ENCODE peak calls at places on chromosomes 4 and X, in five cellular contexts. F is cardiac fibroblast, U is astrocyte of the cerebellum, C is mucosa of descending colon, Z is GM12865. Y is an unnamed sample.

GRCh38 chrX:34778961-34779360 is 121.9 kb upstream of the TMEM47 start:
- DNase-seq in F (peak), U (no peak), C (no peak), Z (no peak), Y (peak)

GRCh38 chr4:40621592-40622512 is 7.8 kb downstream of the RBM47 start:
- DNase-seq in F (peak), U (peak), C (peak), Z (peak), Y (peak)

GRCh38 chrX:19291086-19291485 is 52.6 kb upstream of the PDHA1 start:
- DNase-seq in F (no peak), U (no peak), C (no peak), Z (no peak), Y (no peak)

GRCh38 chrX:136209016-136209738 is 42.0 kb downstream of the MAP7D3 start:
- DNase-seq in F (peak), U (peak), C (peak), Z (peak), Y (peak)

GRCh38 chr4:180335571-180335970 is 1907.6 kb upstream of the TENM3 start:
- DNase-seq in F (no peak), U (no peak), C (no peak), Z (no peak), Y (no peak)

GRCh38 chrX:135396566-135396965 is 25.2 kb upstream of the SMIM10L2A start:
- DNase-seq in F (no peak), U (no peak), C (no peak), Z (no peak), Y (no peak)

GRCh38 chrX:104432321-104432720 is 133.7 kb upstream of the IL1RAPL2 start:
- DNase-seq in F (no peak), U (no peak), C (no peak), Z (no peak), Y (peak)

GRCh38 chrX:149877157-149877556 is 3.8 kb upstream of the MAGEA8 start:
- DNase-seq in F (no peak), U (no peak), C (no peak), Z (no peak), Y (no peak)

GRCh38 chr4:101065346-101065745 is 282.0 kb downstream of the PPP3CA start:
- DNase-seq in F (no peak), U (no peak), C (no peak), Z (no peak), Y (no peak)

GRCh38 chrX:56751071-56751470 is 22.0 kb downstream of the NBDY start:
- DNase-seq in F (no peak), U (no peak), C (no peak), Z (no peak), Y (no peak)

GRCh38 chr4:1329408-1330371 is 17.3 kb upstream of the UVSSA start:
- DNase-seq in F (no peak), U (no peak), C (peak), Z (no peak), Y (peak)

GRCh38 chrX:1433646-1434357 is 18.9 kb downstream of the ASMTL start:
- DNase-seq in F (no peak), U (no peak), C (peak), Z (no peak), Y (no peak)

GRCh38 chrX:144637731-144638130 is 609.6 kb upstream of the SPANXN1 start:
- DNase-seq in F (no peak), U (peak), C (no peak), Z (no peak), Y (no peak)

GRCh38 chrX:84046403-84046984 is 141.5 kb downstream of the RPS6KA6 start:
- DNase-seq in F (peak), U (no peak), C (no peak), Z (peak), Y (peak)

GRCh38 chr4:142079951-142080350 is 443.6 kb downstream of the IL15 start:
- DNase-seq in F (no peak), U (no peak), C (no peak), Z (no peak), Y (peak)

GRCh38 chr4:158622251-158622650 is 49.4 kb downstream of the C4orf46 start:
- DNase-seq in F (peak), U (no peak), C (no peak), Z (no peak), Y (peak)

GRCh38 chr4:32824321-32824720 is 2104.2 kb downstream of the PCDH7 start:
- DNase-seq in F (peak), U (no peak), C (no peak), Z (no peak), Y (peak)

GRCh38 chr4:156584100-156584499 is 387.5 kb downstream of the PDGFC start:
- DNase-seq in F (no peak), U (no peak), C (no peak), Z (no peak), Y (peak)

GRCh38 chr4:142402156-142402555 is 443.9 kb downstream of the INPP4B start:
- DNase-seq in F (no peak), U (no peak), C (no peak), Z (no peak), Y (no peak)

GRCh38 chr4:98092833-98093439 is 50.3 kb downstream of the STPG2 start:
- DNase-seq in F (peak), U (peak), C (no peak), Z (peak), Y (peak)

DNA sequence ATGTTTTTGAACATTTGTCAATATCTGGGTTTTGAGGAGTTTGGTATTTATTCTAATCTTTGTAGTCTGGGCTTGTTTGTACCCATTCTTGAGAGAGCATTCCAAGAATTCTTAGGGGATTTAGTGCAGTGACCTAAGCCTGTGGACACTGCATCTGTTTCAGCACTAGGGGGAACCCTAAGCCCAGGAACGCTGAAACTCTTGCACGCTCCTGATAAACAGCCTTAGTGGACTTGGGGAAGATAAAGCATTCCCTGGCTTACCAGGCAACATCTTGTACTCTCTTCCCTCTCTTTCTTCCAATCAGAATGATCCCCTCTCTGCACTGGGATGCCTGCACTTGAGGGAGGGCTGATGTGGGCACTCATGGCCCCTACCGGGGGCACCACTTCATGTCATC is 654.9 kb upstream of the HTR2C start:
- DNase-seq in F (peak), U (peak), C (no peak), Z (peak), Y (peak)
- TF ChIP-seq CTCF in F (peak), U (peak), C (no peak), Z (peak), Y (peak)

GRCh38 chrX:154981116-154981411 is 41.5 kb downstream of the F8 start:
- DNase-seq in F (no peak), U (no peak), C (no peak), Z (no peak), Y (no peak)
- H3K4me3 ChIP-seq in F (no peak), U (no peak), C (no peak), Z (no peak), Y (no peak)

DNA sequence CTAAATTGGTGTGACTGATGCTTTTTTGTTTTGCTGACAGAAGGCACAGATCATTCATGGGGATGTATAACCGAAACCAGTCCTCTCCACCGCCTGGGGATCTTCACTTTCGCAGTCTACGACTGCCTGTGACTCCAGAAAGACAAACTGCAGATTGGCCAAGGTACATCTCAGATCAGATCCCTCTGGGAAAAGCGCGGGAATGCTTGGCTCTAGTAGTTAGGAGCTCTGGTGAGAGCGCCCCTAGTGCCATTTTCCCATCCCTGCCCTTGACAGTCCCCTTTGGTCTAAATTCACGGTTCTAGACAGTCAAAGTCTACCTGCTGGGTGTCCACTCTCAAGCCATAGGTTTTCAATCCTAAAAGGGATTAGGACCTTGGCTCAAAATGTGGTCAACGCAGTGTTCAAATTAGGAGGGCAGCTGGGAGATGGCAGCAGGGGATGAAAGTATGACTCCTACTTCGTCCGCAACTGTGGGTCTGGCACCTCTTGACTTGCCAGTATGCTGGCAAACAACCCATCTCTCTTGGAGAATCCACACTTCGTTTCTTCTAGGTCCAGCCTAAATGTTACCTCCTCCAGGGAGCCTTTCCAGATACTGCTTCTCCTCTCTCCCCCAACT is 6.9 kb upstream of the HAND2 start:
- DNase-seq in F (no peak), U (no peak), C (no peak), Z (no peak), Y (no peak)
- TF ChIP-seq CTCF in F (no peak), U (peak), C (no peak), Z (no peak), Y (no peak)

GRCh38 chr4:13535118-13535517 is 9.2 kb downstream of the NKX3-2 start:
- DNase-seq in F (no peak), U (no peak), C (no peak), Z (no peak), Y (no peak)

GRCh38 chr4:13536607-13537006 is 7.7 kb downstream of the NKX3-2 start:
- DNase-seq in F (no peak), U (no peak), C (no peak), Z (no peak), Y (no peak)

GRCh38 chr4:13535708-13536361 is 8.5 kb downstream of the NKX3-2 start:
- DNase-seq in F (no peak), U (no peak), C (no peak), Z (no peak), Y (no peak)

GRCh38 chr4:13533670-13534343 is 10.5 kb downstream of the NKX3-2 start:
- DNase-seq in F (no peak), U (no peak), C (no peak), Z (no peak), Y (no peak)

DNA sequence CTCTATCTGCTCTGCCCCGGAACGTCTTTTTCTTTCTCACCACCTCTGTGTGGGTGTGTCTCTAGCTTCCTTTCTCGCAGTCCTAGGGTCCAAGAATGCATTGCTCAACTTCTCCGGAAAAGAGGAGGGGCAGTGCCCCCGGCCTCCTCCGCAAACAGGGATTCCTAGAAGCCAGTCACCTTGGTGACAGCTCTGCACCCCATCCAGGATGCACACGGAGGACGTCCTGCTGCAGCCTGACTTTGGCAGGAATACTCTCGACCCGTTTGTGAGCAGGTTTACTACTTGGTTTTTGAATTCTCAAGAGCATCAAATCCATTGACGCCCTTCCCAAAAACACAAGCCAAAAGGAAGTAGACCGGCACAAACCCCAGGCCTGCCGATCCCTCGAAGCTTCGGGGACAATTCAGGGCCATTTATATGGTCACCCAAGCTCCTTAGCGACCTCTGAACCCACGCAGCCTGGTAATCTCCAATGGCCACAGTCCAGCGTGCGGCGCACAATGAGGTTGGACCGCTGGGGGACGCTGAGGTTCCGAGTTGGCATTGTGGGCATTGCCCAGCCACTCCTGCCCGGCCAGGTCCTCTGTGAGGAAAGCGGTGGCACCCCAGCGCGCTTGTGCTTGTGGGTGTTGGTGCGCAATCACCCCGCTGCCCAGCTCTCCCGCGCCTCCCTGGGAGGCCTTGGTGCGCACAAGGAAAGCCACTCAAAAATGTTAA is 9.8 kb downstream of the NKX3-2 start:
- DNase-seq in F (no peak), U (no peak), C (no peak), Z (no peak), Y (no peak)
- H3K4me3 ChIP-seq in F (no peak), U (no peak), C (no peak), Z (no peak), Y (no peak)

GRCh38 chr4:184506527-184507121 is 32.3 kb upstream of the IRF2 start:
- DNase-seq in F (no peak), U (no peak), C (no peak), Z (peak), Y (no peak)
- TF ChIP-seq CTCF in F (peak), U (peak), C (no peak), Z (peak), Y (peak)

GRCh38 chr4:150867148-150867547 is 147.9 kb downstream of the LRBA start:
- DNase-seq in F (peak), U (peak), C (no peak), Z (peak), Y (peak)
- H3K4me3 ChIP-seq in F (no peak), U (no peak), C (no peak), Z (no peak), Y (no peak)

GRCh38 chr4:60450054-60450453 is 750.1 kb upstream of the ADGRL3 start:
- DNase-seq in F (no peak), U (no peak), C (no peak), Z (no peak), Y (peak)
- TF ChIP-seq CTCF in F (no peak), U (no peak), C (no peak), Z (no peak), Y (peak)

Y was measured in epithelial cell of esophagus.